ENCODE peak calls at places on chromosomes 11 and 22, in four cellular contexts. X is activated naive CD4-positive, alpha-beta T cell treated with anti-CD3 and anti-CD28 coated beads for 36 hours; V is endodermal cell; F is left ventricle myocardium superior. Y is an unnamed sample.

GRCh38 chr11:74024630-74025029 is 15.7 kb upstream of the UCP3 start:
- DNase-seq in X (peak), F (peak), V (no peak), Y (peak)

GRCh38 chr22:45206233-45206632 is 34.5 kb downstream of the KIAA0930 start:
- DNase-seq in X (no peak), V (no peak), F (no peak), Y (no peak)

GRCh38 chr11:3052109-3052479 is 5.1 kb downstream of the CARS1 start:
- DNase-seq in X (no peak), F (no peak), V (no peak), Y (no peak)

GRCh38 chr22:36015806-36016519 is 12.7 kb downstream of the RBFOX2 start:
- DNase-seq in V (no peak), F (no peak), X (no peak), Y (no peak)

GRCh38 chr11:13033760-13034533 is 24.8 kb downstream of the RASSF10 start:
- DNase-seq in V (no peak), X (no peak), F (no peak), Y (no peak)

GRCh38 chr11:121643530-121644512 is 191.1 kb upstream of the SORL1-AS1 start:
- DNase-seq in V (peak), F (no peak), X (no peak), Y (no peak)

GRCh38 chr22:38286915-38287669 is 14.3 kb upstream of the TMEM184B start:
- DNase-seq in X (no peak), V (no peak), F (no peak), Y (no peak)

GRCh38 chr11:8344346-8344745 is 80.7 kb upstream of the LMO1 start:
- DNase-seq in X (no peak), V (no peak), F (no peak), Y (no peak)

GRCh38 chr22:50361222-50361621 is 18.1 kb downstream of the PPP6R2 start:
- DNase-seq in V (no peak), F (no peak), X (no peak), Y (no peak)

GRCh38 chr11:132718711-132719641 is 813.3 kb downstream of the OPCML start:
- DNase-seq in V (peak), X (peak), F (no peak), Y (peak)

GRCh38 chr11:102495161-102496042 is 35.1 kb downstream of the MMP7 start:
- DNase-seq in X (peak), F (no peak), V (peak), Y (peak)

GRCh38 chr22:20267441-20268288 is 453 bp downstream of the RTN4R start:
- DNase-seq in F (peak), X (peak), V (peak), Y (peak)

GRCh38 chr11:63766501-63767270 is 1.9 kb downstream of the ZFTA start:
- DNase-seq in X (no peak), V (no peak), F (peak), Y (no peak)

GRCh38 chr11:75035911-75036536 is 47.3 kb downstream of the NEU3 start:
- DNase-seq in V (peak), X (no peak), F (no peak), Y (no peak)

GRCh38 chr11:127627629-127628462 is 627.3 kb upstream of the KIRREL3 start:
- DNase-seq in X (no peak), V (no peak), F (no peak), Y (no peak)

GRCh38 chr11:44484211-44484610 is 81.3 kb upstream of the CD82 start:
- DNase-seq in F (no peak), V (peak), X (no peak), Y (no peak)

GRCh38 chr22:40875111-40875510 is 13.2 kb upstream of the DNAJB7 start:
- DNase-seq in X (no peak), V (no peak), F (no peak), Y (no peak)

GRCh38 chr11:102177126-102177525 is 66.9 kb downstream of the YAP1 start:
- DNase-seq in V (no peak), X (no peak), F (no peak), Y (no peak)

GRCh38 chr11:28674432-28675076 is 566.4 kb downstream of the METTL15 start:
- DNase-seq in F (no peak), X (peak), V (peak), Y (no peak)

GRCh38 chr11:65860278-65861164 is at the start of gene MUS81:
- DNase-seq in V (peak), F (peak), X (peak), Y (peak)

GRCh38 chr11:64181506-64182411 is 4.2 kb upstream of the STIP1 start:
- DNase-seq in V (peak), X (peak), F (peak), Y (peak)

GRCh38 chr11:95341246-95341645 is 110.2 kb upstream of the SESN3 start:
- DNase-seq in V (no peak), X (no peak), F (no peak), Y (peak)

GRCh38 chr22:21949948-21950347 is 2.7 kb downstream of the PPM1F start:
- DNase-seq in V (no peak), F (no peak), X (no peak), Y (no peak)

GRCh38 chr11:68436985-68437926 is 23.3 kb upstream of the PPP6R3 start:
- DNase-seq in F (peak), X (no peak), V (no peak), Y (peak)